ENCODE peak calls at places on chromosomes 11 and 22, in four cellular contexts. U is Calu3, J is cardiac muscle cell, K is HAP-1. N is an unnamed sample.

GRCh38 chr11:6888830-6889229 is 3.5 kb downstream of the OR2D2 start:
- DNase-seq in U (no peak), J (no peak), K (no peak), N (no peak)

GRCh38 chr22:39183991-39184585 is 31.6 kb upstream of the CBX7 start:
- DNase-seq in U (no peak), J (peak; percentile 51), K (peak; percentile 33), N (no peak)

GRCh38 chr11:117232911-117233409 is 489 bp downstream of the RNF214 start:
- DNase-seq in U (no peak), J (peak; percentile 38), K (peak; percentile 51), N (no peak)

GRCh38 chr22:50529416-50530279 is at the start of gene TYMP:
- DNase-seq in U (peak; percentile 87), J (no peak), K (no peak), N (no peak)

GRCh38 chr22:46911341-46911740 is 148.9 kb downstream of the TBC1D22A start:
- DNase-seq in U (no peak), J (no peak), K (no peak), N (peak; percentile 11)

GRCh38 chr22:19118601-19118880 is 3.7 kb downstream of the DGCR2 start:
- DNase-seq in U (no peak), J (no peak), K (no peak), N (no peak)

GRCh38 chr22:17972385-17973181 is 51.8 kb downstream of the MICAL3 start:
- DNase-seq in U (no peak), J (peak; percentile 28), K (peak; percentile 50), N (no peak)

GRCh38 chr22:46456818-46457163 is 80.6 kb downstream of the CELSR1 start:
- DNase-seq in U (no peak), J (no peak), K (no peak), N (no peak)

GRCh38 chr11:116958246-116958645 is 120.8 kb upstream of the APOA1 start:
- DNase-seq in U (no peak), J (peak; percentile 13), K (no peak), N (peak; percentile 24)

GRCh38 chr11:86551286-86551685 is 121.1 kb downstream of the ME3 start:
- DNase-seq in U (peak; percentile 35), J (no peak), K (no peak), N (no peak)

GRCh38 chr11:76700177-76701100 is 29.9 kb upstream of the LRRC32 start:
- DNase-seq in U (no peak), J (no peak), K (no peak), N (no peak)

GRCh38 chr11:117999354-117999993 is 13.3 kb downstream of the IL10RA start:
- DNase-seq in U (no peak), J (no peak), K (no peak), N (no peak)

GRCh38 chr22:26610072-26610958 is 7.5 kb downstream of the CRYBB1 start:
- DNase-seq in U (no peak), J (no peak), K (no peak), N (no peak)